ENCODE peak calls at places on chromosomes 7 and 10, in nine cellular contexts. J is psoas muscle; Q is naive thymus-derived CD4-positive, alpha-beta T cell; O is CD8-positive, alpha-beta memory T cell; Y is BE2C; U is tibial artery; N is SJSA1; R is hepatocyte; M is effector memory CD4-positive, alpha-beta T cell. A is an unnamed sample. For H3K9me3, the result is how much of the 10 kb centered on the place peaks cover.

GRCh38 chr10:25682203-25682950 is 251.7 kb upstream of the MYO3A start:
- DNase-seq in M (no peak), R (peak), J (no peak), Q (no peak), Y (peak), O (no peak), N (peak), U (no peak), A (no peak)

GRCh38 chr7:131921016-131921415 is 364.6 kb upstream of the PODXL start:
- DNase-seq in J (no peak), Q (no peak), Y (no peak), M (no peak), U (no peak), O (no peak), R (no peak), N (no peak), A (no peak)

GRCh38 chr7:66597472-66597871 is 31.2 kb upstream of the KCTD7 start:
- DNase-seq in Y (no peak), Q (no peak), R (peak), O (no peak), U (no peak), M (no peak), J (no peak), N (no peak), A (no peak)

GRCh38 chr10:50310560-50311174 is 59.4 kb upstream of the ASAH2 start:
- DNase-seq in Q (no peak), R (peak), Y (peak), N (no peak), U (no peak), M (no peak), O (no peak), J (no peak), A (no peak)

GRCh38 chr10:47038881-47039557 is 127.8 kb downstream of the PTPN20 start:
- DNase-seq in Q (no peak), R (peak), Y (peak), O (no peak), U (no peak), N (no peak), J (peak), M (no peak), A (no peak)

GRCh38 chr10:79238606-79239005 is 108.7 kb upstream of the PPIF start:
- DNase-seq in N (no peak), R (no peak), J (no peak), M (no peak), Y (no peak), Q (no peak), U (no peak), O (no peak), A (no peak)

GRCh38 chr7:45143616-45144015 is 14.0 kb upstream of the RAMP3 start:
- DNase-seq in M (no peak), Y (no peak), U (no peak), R (no peak), N (no peak), O (no peak), Q (no peak), J (no peak), A (no peak)

GRCh38 chr7:125468855-125469174 is 539.2 kb upstream of the POT1 start:
- DNase-seq in U (no peak), Q (no peak), O (no peak), M (no peak), J (no peak), Y (no peak), N (no peak), R (no peak), A (no peak)

GRCh38 chr10:12957081-12957480 is 44.4 kb downstream of the CCDC3 start:
- DNase-seq in N (no peak), Q (no peak), J (no peak), Y (no peak), U (no peak), R (no peak), O (no peak), M (no peak), A (no peak)
- H3K9me3 ChIP-seq in N (under half), Q (under half), J (under half), Y (under half), U (under half), R (under half), O (under half), M (under half), A (under half)

GRCh38 chr7:16233519-16233918 is 187.8 kb downstream of the CRPPA start:
- DNase-seq in Q (no peak), M (no peak), J (no peak), U (no peak), R (no peak), Y (peak), O (no peak), N (no peak), A (no peak)

GRCh38 chr7:16235743-16236142 is 185.6 kb downstream of the CRPPA start:
- DNase-seq in O (no peak), Q (no peak), U (no peak), J (no peak), N (no peak), Y (peak), M (no peak), R (no peak), A (no peak)

GRCh38 chr7:16232273-16232672 is 189.1 kb downstream of the CRPPA start:
- DNase-seq in O (no peak), Q (no peak), R (no peak), J (no peak), U (no peak), N (no peak), M (no peak), Y (no peak), A (no peak)

GRCh38 chr7:16234493-16235151 is 186.7 kb downstream of the CRPPA start:
- DNase-seq in Y (no peak), Q (no peak), O (no peak), R (no peak), M (no peak), N (no peak), J (no peak), U (no peak), A (no peak)

GRCh38 chr7:16235152-16235526 is 186.2 kb downstream of the CRPPA start:
- DNase-seq in U (no peak), O (no peak), Y (no peak), J (no peak), R (no peak), M (no peak), Q (no peak), N (no peak), A (no peak)
- H3K9me3 ChIP-seq in U (under half), O (under half), Y (under half), J (under half), R (under half), M (under half), Q (under half), N (under half), A (under half)

DNA sequence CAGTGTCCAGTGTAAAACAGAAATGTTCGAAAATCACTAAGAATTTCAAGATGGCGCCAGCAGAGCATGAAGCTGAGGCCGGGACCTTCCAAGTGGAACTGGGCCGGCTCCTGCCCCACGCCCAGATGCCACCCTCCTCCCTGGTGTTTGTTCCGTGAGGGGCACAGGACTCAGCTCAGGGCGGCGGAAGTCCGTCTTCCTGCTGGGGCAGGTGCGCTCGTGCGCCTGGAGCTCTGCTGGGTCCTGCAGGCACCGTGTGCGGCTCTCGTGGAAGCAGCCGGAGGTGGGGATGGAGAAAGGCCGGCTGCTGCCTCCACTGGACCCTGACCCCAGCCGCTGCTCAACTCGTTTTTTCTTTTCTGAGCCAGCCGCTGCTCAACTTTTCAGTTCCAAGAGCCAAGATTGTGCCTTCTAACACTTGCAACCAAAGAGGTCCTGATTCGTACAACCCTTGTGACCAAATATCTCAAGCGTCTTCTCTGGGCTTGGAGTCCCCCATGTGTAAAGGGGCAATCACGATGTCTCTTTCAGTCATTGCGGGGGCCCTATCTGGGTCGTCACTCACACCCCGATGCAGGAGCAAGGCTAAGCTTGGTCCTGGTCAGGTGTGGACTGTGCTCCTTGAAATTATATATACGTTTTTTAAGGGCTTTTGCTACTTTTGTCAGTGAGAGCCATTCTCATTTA is 334.4 kb downstream of the ADARB2 start:
- DNase-seq in Q (peak), M (no peak), Y (no peak), U (no peak), J (no peak), R (no peak), N (no peak), O (no peak), A (no peak)
- H3K9me3 ChIP-seq in Q (under half), M (under half), Y (under half), U (under half), J (under half), R (under half), N (under half), O (under half), A (under half)

GRCh38 chr7:92421676-92422435 is 25.4 kb upstream of the GATAD1 start:
- DNase-seq in O (no peak), Y (peak), R (peak), J (no peak), M (no peak), N (no peak), U (no peak), Q (no peak), A (no peak)

GRCh38 chr7:92427193-92427592 is 20.1 kb upstream of the GATAD1 start:
- DNase-seq in U (no peak), Q (no peak), R (no peak), O (no peak), N (no peak), M (no peak), J (no peak), Y (no peak), A (no peak)

GRCh38 chr7:92422926-92423325 is 24.4 kb upstream of the GATAD1 start:
- DNase-seq in J (no peak), U (no peak), Q (no peak), R (no peak), Y (no peak), M (no peak), O (no peak), N (no peak), A (no peak)

GRCh38 chr7:92425311-92425947 is 21.9 kb upstream of the GATAD1 start:
- DNase-seq in N (no peak), Y (no peak), M (no peak), R (no peak), J (no peak), Q (no peak), U (no peak), O (no peak), A (no peak)

DNA sequence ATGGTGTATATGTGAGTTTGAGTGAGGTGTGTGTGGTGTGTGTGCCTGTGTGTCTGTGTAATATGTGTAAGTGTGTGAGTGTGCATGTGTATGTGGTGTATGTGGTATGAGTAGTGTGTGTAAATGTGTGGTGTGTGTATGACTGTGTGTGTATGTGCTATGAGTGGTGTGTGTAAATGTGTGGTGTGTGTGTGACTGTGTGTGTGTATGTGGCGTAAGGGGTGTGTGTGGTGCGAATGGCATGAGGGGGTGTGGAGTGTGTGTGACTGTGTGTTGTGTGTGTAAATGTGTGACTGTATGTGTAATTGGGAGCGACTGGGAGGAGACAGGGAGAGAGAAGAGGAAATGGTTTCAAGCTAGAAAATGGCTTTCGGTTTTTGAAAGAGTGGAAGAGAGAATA is 23.6 kb upstream of the GATAD1 start:
- DNase-seq in Q (no peak), R (no peak), J (no peak), O (no peak), U (no peak), M (no peak), Y (no peak), N (no peak), A (no peak)
- H3K9me3 ChIP-seq in Q (under half), R (under half), J (under half), O (under half), U (under half), M (under half), Y (under half), N (under half), A (under half)

GRCh38 chr7:158556721-158557440 is 30.7 kb downstream of the PTPRN2 start:
- DNase-seq in U (no peak), O (no peak), Q (no peak), J (no peak), Y (no peak), R (no peak), N (no peak), M (no peak), A (no peak)
- H3K9me3 ChIP-seq in U (under half), O (under half), Q (under half), J (under half), Y (under half), R (under half), N (under half), M (under half), A (under half)

GRCh38 chr10:108791030-108791429 is 1132.3 kb downstream of the XPNPEP1 start:
- DNase-seq in N (no peak), J (no peak), Q (no peak), O (no peak), R (no peak), M (no peak), U (no peak), Y (no peak), A (no peak)

GRCh38 chr10:108787932-108788331 is 1135.4 kb downstream of the XPNPEP1 start:
- DNase-seq in Q (no peak), J (no peak), Y (no peak), N (no peak), M (no peak), O (no peak), U (no peak), R (no peak), A (no peak)

GRCh38 chr10:108791794-108792474 is 1131.4 kb downstream of the XPNPEP1 start:
- DNase-seq in M (no peak), Y (no peak), U (no peak), N (no peak), R (no peak), Q (no peak), O (no peak), J (no peak), A (no peak)

GRCh38 chr10:108789911-108790310 is 1133.4 kb downstream of the XPNPEP1 start:
- DNase-seq in N (no peak), M (no peak), J (no peak), Y (no peak), R (no peak), Q (no peak), U (no peak), O (no peak), A (no peak)

DNA sequence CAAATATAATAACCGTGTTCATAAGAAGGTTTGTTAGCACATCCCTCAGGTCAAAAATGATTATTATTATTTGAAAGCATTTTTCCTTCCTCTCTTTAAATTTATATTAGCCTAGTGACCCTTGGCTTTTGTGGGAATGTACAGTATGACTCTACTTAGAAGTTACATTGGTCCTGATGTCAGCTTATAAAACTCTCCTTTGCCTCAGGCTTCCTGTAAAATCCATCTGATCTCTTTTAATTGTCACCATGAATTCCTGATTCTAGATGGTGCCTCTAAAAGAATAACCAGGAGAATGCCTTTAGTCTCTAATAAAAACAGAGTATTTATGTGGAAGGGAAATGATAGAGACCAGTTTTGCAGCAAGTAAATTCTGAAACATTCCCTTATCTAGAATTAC is 1134.4 kb downstream of the XPNPEP1 start:
- DNase-seq in Q (no peak), J (no peak), O (no peak), M (no peak), N (no peak), R (no peak), Y (no peak), U (no peak), A (no peak)
- H3K9me3 ChIP-seq in Q (under half), J (under half), O (under half), M (under half), N (under half), R (under half), Y (under half), U (under half), A (under half)

GRCh38 chr7:28707291-28707690 is 250.8 kb downstream of the TRIL start:
- DNase-seq in N (no peak), J (no peak), Q (no peak), R (no peak), M (no peak), U (no peak), O (no peak), Y (peak), A (no peak)
- H3K9me3 ChIP-seq in N (under half), J (under half), Q (under half), R (under half), M (under half), U (under half), O (under half), Y (under half), A (under half)

A was measured in T-helper 17 cell.